ENCODE peak calls at places on chromosome 3, in ten cellular contexts. W is naive thymus-derived CD4-positive, alpha-beta T cell; X is spleen; O is mesendoderm; Y is Panc1; R is heart left ventricle; Z is right atrium auricular region; D is heart right ventricle; F is A549; N is PC-9. J is an unnamed sample.

GRCh38 chr3:13705702-13706280 is 156.9 kb downstream of the FBLN2 start:
- DNase-seq in F (no peak), R (no peak), X (peak; percentile 18), Z (peak; percentile 18), D (no peak), W (no peak), N (no peak), O (no peak), Y (no peak), J (no peak)

GRCh38 chr3:4313606-4314308 is 10.6 kb downstream of the SETMAR start:
- DNase-seq in Y (no peak), Z (no peak), O (no peak), R (no peak), X (no peak), F (no peak), D (no peak), N (no peak), W (no peak), J (no peak)

GRCh38 chr3:192957441-192957951 is 39.8 kb upstream of the MB21D2 start:
- DNase-seq in X (no peak), D (peak; percentile 64), F (no peak), R (peak; percentile 35), Y (no peak), W (no peak), Z (peak; percentile 86), N (peak; percentile 50), O (no peak), J (peak; percentile 91)

GRCh38 chr3:169148448-169149348 is 514.8 kb downstream of the MECOM start:
- DNase-seq in N (no peak), Z (no peak), Y (no peak), W (no peak), O (peak; percentile 79), X (no peak), F (no peak), R (peak; percentile 25), D (peak; percentile 39), J (no peak)

GRCh38 chr3:13852638-13853009 is 27.2 kb downstream of the WNT7A start:
- DNase-seq in W (no peak), F (no peak), O (no peak), R (no peak), N (peak; percentile 47), Z (no peak), Y (no peak), D (no peak), X (no peak), J (peak; percentile 88)

GRCh38 chr3:183306798-183307671 is 54.0 kb downstream of the B3GNT5 start:
- DNase-seq in R (peak; percentile 76), O (peak; percentile 85), D (peak; percentile 78), W (no peak), Y (no peak), F (no peak), Z (peak; percentile 79), X (peak; percentile 89), N (peak; percentile 99), J (no peak)

GRCh38 chr3:11757441-11757875 is 89.2 kb downstream of the TAMM41 start:
- DNase-seq in N (no peak), R (no peak), W (no peak), X (no peak), F (no peak), Z (no peak), Y (no peak), D (no peak), O (no peak), J (peak; percentile 78)

GRCh38 chr3:41600616-41601015 is 361.3 kb downstream of the ULK4 start:
- DNase-seq in D (no peak), R (no peak), Y (no peak), N (no peak), W (no peak), X (no peak), F (no peak), O (no peak), Z (no peak), J (no peak)

DNA sequence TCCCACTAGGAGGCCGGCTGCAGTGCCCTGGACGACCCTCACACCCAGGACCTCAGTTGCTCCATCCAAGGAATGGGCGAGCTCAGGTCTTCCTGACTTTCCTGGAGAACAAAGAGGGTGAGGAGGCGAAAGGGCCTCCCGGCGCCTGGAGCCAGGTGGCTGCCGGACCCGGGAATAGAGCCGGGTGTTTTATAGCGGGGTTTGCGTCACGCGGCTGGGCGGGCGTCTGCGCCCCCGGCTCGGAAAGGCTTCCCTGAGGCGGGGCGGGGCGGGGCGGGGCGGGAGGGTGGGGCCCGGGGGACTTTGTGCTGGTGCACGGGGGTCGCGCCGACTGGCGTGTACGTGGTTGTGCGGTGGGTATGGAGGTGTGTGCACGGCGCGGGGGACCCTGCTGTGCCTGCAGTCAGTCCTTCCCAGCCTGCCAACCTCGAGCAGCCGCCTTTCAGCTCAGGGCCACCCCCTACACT is 4.6 kb upstream of the PRKCD start:
- DNase-seq in O (peak; percentile 41), W (no peak), F (no peak), R (no peak), N (no peak), Z (no peak), D (no peak), X (no peak), Y (no peak), J (peak; percentile 42)
- H3K4me3 ChIP-seq in O (no peak overlapping the region), W (no peak overlapping the region), F (no peak overlapping the region), R (no peak overlapping the region), N (no peak overlapping the region), Z (peak overlapping the region; percentile 14), D (no peak overlapping the region), X (no peak overlapping the region), Y (no peak overlapping the region), J (no peak overlapping the region)

GRCh38 chr3:143820466-143821221 is 27.6 kb downstream of the SLC9A9 start:
- DNase-seq in F (no peak), Z (no peak), O (peak; percentile 35), W (no peak), N (no peak), X (no peak), Y (no peak), D (no peak), R (no peak), J (no peak)

GRCh38 chr3:143825513-143825912 is 22.8 kb downstream of the SLC9A9 start:
- DNase-seq in Z (no peak), X (no peak), R (no peak), W (no peak), F (no peak), N (no peak), D (no peak), Y (no peak), O (no peak), J (no peak)

GRCh38 chr3:143824675-143825074 is 23.6 kb downstream of the SLC9A9 start:
- DNase-seq in D (no peak), Y (no peak), Z (no peak), W (no peak), X (no peak), O (no peak), N (no peak), R (no peak), F (no peak), J (no peak)

GRCh38 chr3:143821862-143822261 is 26.4 kb downstream of the SLC9A9 start:
- DNase-seq in W (no peak), R (no peak), X (no peak), Z (no peak), N (no peak), D (no peak), O (no peak), Y (no peak), F (no peak), J (no peak)

DNA sequence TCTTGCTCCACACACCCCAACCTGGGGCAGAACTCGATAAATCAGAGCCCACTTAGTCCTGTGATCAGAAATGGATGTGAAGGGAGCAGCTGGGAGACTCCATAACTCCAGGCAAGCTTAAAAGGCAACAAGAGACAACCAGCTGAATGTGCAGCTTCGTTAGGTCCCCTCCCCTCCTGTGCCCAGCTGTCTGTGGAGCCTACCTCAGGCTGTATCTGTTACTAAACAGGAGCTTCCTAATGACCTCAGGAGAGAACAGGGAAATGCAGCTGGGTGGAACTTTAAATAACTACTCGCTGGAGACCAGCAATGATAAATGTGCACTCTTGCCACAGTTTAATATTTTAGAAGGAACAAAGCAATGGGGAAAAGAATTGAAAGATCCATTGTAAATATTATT is 25.9 kb downstream of the SLC9A9 start:
- DNase-seq in Z (no peak), N (no peak), D (no peak), R (no peak), F (no peak), O (no peak), Y (no peak), X (no peak), W (no peak), J (no peak)
- H3K4me1 ChIP-seq in Z (no peaks in the 10 kb centered on the region), N (no peaks in the 10 kb centered on the region), D (peaks cover 66% of the 10 kb centered on the region), R (peaks cover 69% of the 10 kb centered on the region), F (no peaks in the 10 kb centered on the region), O (no peaks in the 10 kb centered on the region), Y (no peaks in the 10 kb centered on the region), X (peaks cover 42% of the 10 kb centered on the region), W (peaks cover 10% of the 10 kb centered on the region), J (no peaks in the 10 kb centered on the region)

GRCh38 chr3:99846472-99846871 is 28.8 kb downstream of the CMSS1 start:
- DNase-seq in Z (no peak), N (peak; percentile 81), D (peak; percentile 37), Y (no peak), O (peak; percentile 78), X (no peak), W (no peak), F (no peak), R (no peak), J (peak; percentile 56)

GRCh38 chr3:99842826-99843589 is 25.3 kb downstream of the CMSS1 start:
- DNase-seq in D (peak; percentile 32), W (no peak), Z (no peak), O (peak; percentile 60), N (peak; percentile 64), F (no peak), X (no peak), Y (no peak), R (no peak), J (no peak)

GRCh38 chr3:99843590-99844260 is 26.1 kb downstream of the CMSS1 start:
- DNase-seq in Z (no peak), Y (no peak), D (no peak), O (no peak), X (no peak), F (no peak), R (peak; percentile 28), W (no peak), N (no peak), J (peak; percentile 18)

GRCh38 chr3:99845999-99846398 is 28.3 kb downstream of the CMSS1 start:
- DNase-seq in D (no peak), R (no peak), W (no peak), X (no peak), O (peak; percentile 42), N (no peak), F (no peak), Z (no peak), Y (no peak), J (no peak)

DNA sequence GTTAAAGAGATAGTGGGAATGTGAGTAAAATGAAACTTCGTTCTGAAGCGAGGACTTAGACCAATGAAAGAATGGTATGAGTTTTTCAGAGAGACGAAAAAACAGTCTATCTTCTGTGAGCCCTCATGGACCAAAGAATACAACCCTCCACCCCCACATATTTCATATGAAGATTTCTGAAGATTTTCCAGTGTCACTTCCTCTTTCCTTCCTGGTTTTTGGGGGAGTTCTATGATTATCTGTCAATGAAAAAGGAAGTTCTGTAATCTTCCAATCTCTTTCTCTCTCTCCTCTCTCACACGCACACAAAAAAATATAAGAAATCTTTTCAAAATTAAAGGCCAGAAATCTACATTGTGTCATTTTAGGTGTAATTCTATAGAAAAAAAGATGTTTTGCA is 27.7 kb downstream of the CMSS1 start:
- DNase-seq in O (no peak), W (no peak), X (no peak), D (no peak), F (no peak), Z (no peak), R (no peak), Y (no peak), N (no peak), J (no peak)
- H3K27ac ChIP-seq in O (no peak overlapping the region), W (no peak overlapping the region), X (no peak overlapping the region), D (peak overlapping the region; percentile 31), F (no peak overlapping the region), Z (peak overlapping the region; percentile 74), R (peak overlapping the region; percentile 83), Y (peak overlapping the region; percentile 27), N (no peak overlapping the region), J (peak overlapping the region; percentile 78)

GRCh38 chr3:128006061-128006470 is 46.2 kb upstream of the SEC61A1 start:
- DNase-seq in W (no peak), Y (no peak), N (no peak), Z (no peak), O (peak; percentile 24), R (no peak), D (no peak), F (no peak), X (no peak), J (no peak)
- H3K4me3 ChIP-seq in W (no peak overlapping the region), Y (no peak overlapping the region), N (no peak overlapping the region), Z (no peak overlapping the region), O (no peak overlapping the region), R (no peak overlapping the region), D (no peak overlapping the region), F (no peak overlapping the region), X (no peak overlapping the region), J (no peak overlapping the region)